ENCODE peak calls at places on chromosome 10, in seven cellular contexts. One of them, this sample, is unnamed.

GRCh38 chr10:119457966-119458766 is 84.4 kb downstream of the RGS10 start:
- DNase-seq in endothelial cell: no peak
- DNase-seq in T1000: no peak
- DNase-seq in COR-L47: no peak
- DNase-seq in CD4-positive, alpha-beta T cell: no peak
- DNase-seq in A549: no peak
- DNase-seq in AML-193: no peak
- DNase-seq in this sample: no peak

GRCh38 chr10:94361161-94361794 is 1.5 kb downstream of the NOC3L start:
- DNase-seq in A549: peak; percentile 21
- DNase-seq in CD4-positive, alpha-beta T cell: no peak
- DNase-seq in endothelial cell: no peak
- DNase-seq in AML-193: peak; percentile 49
- DNase-seq in COR-L47: no peak
- DNase-seq in T1000: no peak
- DNase-seq in this sample: peak; percentile 30

GRCh38 chr10:47402681-47403301 is 18.7 kb upstream of the ZNF488 start:
- DNase-seq in COR-L47: no peak
- DNase-seq in T1000: peak; percentile 61
- DNase-seq in endothelial cell: no peak
- DNase-seq in AML-193: no peak
- DNase-seq in A549: peak; percentile 78
- DNase-seq in CD4-positive, alpha-beta T cell: no peak
- DNase-seq in this sample: peak; percentile 47

GRCh38 chr10:33157108-33157507 is 177.4 kb downstream of the NRP1 start:
- DNase-seq in T1000: no peak
- DNase-seq in endothelial cell: no peak
- DNase-seq in COR-L47: no peak
- DNase-seq in CD4-positive, alpha-beta T cell: no peak
- DNase-seq in A549: peak; percentile 58
- DNase-seq in AML-193: no peak
- DNase-seq in this sample: no peak

GRCh38 chr10:79417731-79418130 is 27.7 kb downstream of the ZCCHC24 start:
- DNase-seq in A549: no peak
- DNase-seq in T1000: no peak
- DNase-seq in CD4-positive, alpha-beta T cell: no peak
- DNase-seq in endothelial cell: no peak
- DNase-seq in AML-193: no peak
- DNase-seq in COR-L47: no peak
- DNase-seq in this sample: no peak

GRCh38 chr10:32891261-32891660 is 66.8 kb downstream of the ITGB1 start:
- DNase-seq in endothelial cell: no peak
- DNase-seq in CD4-positive, alpha-beta T cell: no peak
- DNase-seq in T1000: no peak
- DNase-seq in COR-L47: no peak
- DNase-seq in AML-193: no peak
- DNase-seq in A549: no peak
- DNase-seq in this sample: no peak

GRCh38 chr10:5094265-5095205 is at the start of gene AKR1C3:
- DNase-seq in T1000: no peak
- DNase-seq in A549: peak; percentile 94
- DNase-seq in endothelial cell: no peak
- DNase-seq in COR-L47: peak; percentile 23
- DNase-seq in CD4-positive, alpha-beta T cell: no peak
- DNase-seq in AML-193: peak; percentile 74
- DNase-seq in this sample: no peak

GRCh38 chr10:43292745-43293676 is 26.1 kb upstream of the RASGEF1A start:
- DNase-seq in A549: peak; percentile 68
- DNase-seq in T1000: no peak
- DNase-seq in AML-193: peak; percentile 54
- DNase-seq in COR-L47: peak; percentile 17
- DNase-seq in CD4-positive, alpha-beta T cell: peak; percentile 25
- DNase-seq in endothelial cell: peak; percentile 55
- DNase-seq in this sample: peak; percentile 63

GRCh38 chr10:50740351-50740688 is 584 bp downstream of the ASAH2B start:
- DNase-seq in endothelial cell: no peak
- DNase-seq in CD4-positive, alpha-beta T cell: no peak
- DNase-seq in T1000: no peak
- DNase-seq in AML-193: no peak
- DNase-seq in A549: no peak
- DNase-seq in COR-L47: peak; percentile 1
- DNase-seq in this sample: no peak

GRCh38 chr10:76136876-76137420 is 705.5 kb downstream of the LRMDA start:
- DNase-seq in AML-193: no peak
- DNase-seq in endothelial cell: no peak
- DNase-seq in T1000: no peak
- DNase-seq in A549: no peak
- DNase-seq in CD4-positive, alpha-beta T cell: no peak
- DNase-seq in COR-L47: no peak
- DNase-seq in this sample: no peak

GRCh38 chr10:7484456-7485266 is 73.8 kb upstream of the SFMBT2 start:
- DNase-seq in endothelial cell: no peak
- DNase-seq in AML-193: peak; percentile 24
- DNase-seq in CD4-positive, alpha-beta T cell: peak; percentile 47
- DNase-seq in A549: no peak
- DNase-seq in COR-L47: no peak
- DNase-seq in T1000: no peak
- DNase-seq in this sample: no peak

GRCh38 chr10:121291376-121291775 is 306.9 kb downstream of the FGFR2 start:
- DNase-seq in AML-193: no peak
- DNase-seq in endothelial cell: no peak
- DNase-seq in T1000: no peak
- DNase-seq in CD4-positive, alpha-beta T cell: no peak
- DNase-seq in A549: no peak
- DNase-seq in COR-L47: no peak
- DNase-seq in this sample: no peak

GRCh38 chr10:100904903-100905302 is 7.9 kb upstream of the SLF2 start:
- DNase-seq in A549: no peak
- DNase-seq in CD4-positive, alpha-beta T cell: no peak
- DNase-seq in AML-193: no peak
- DNase-seq in T1000: no peak
- DNase-seq in COR-L47: no peak
- DNase-seq in endothelial cell: no peak
- DNase-seq in this sample: no peak

GRCh38 chr10:79066460-79067240 is 2.1 kb upstream of the ZMIZ1 start:
- DNase-seq in AML-193: no peak
- DNase-seq in CD4-positive, alpha-beta T cell: no peak
- DNase-seq in endothelial cell: peak; percentile 33
- DNase-seq in A549: peak; percentile 76
- DNase-seq in T1000: no peak
- DNase-seq in COR-L47: peak; percentile 7
- DNase-seq in this sample: no peak

GRCh38 chr10:132329565-132330485 is 2.2 kb upstream of the LRRC27 start:
- DNase-seq in COR-L47: no peak
- DNase-seq in A549: peak; percentile 72
- DNase-seq in AML-193: peak; percentile 44
- DNase-seq in T1000: peak; percentile 25
- DNase-seq in CD4-positive, alpha-beta T cell: no peak
- DNase-seq in endothelial cell: no peak
- DNase-seq in this sample: no peak

GRCh38 chr10:70404906-70405824 is 1.2 kb downstream of the EIF4EBP2 start:
- DNase-seq in CD4-positive, alpha-beta T cell: no peak
- DNase-seq in endothelial cell: peak; percentile 39
- DNase-seq in T1000: peak; percentile 50
- DNase-seq in AML-193: peak; percentile 97
- DNase-seq in COR-L47: no peak
- DNase-seq in A549: peak; percentile 81
- DNase-seq in this sample: peak; percentile 92

GRCh38 chr10:90111671-90112070 is 410.3 kb downstream of the KIF20B start:
- DNase-seq in AML-193: no peak
- DNase-seq in COR-L47: no peak
- DNase-seq in A549: no peak
- DNase-seq in endothelial cell: no peak
- DNase-seq in T1000: no peak
- DNase-seq in CD4-positive, alpha-beta T cell: no peak
- DNase-seq in this sample: no peak

GRCh38 chr10:104139221-104139620 is 17.2 kb downstream of the SFR1 start:
- DNase-seq in A549: peak; percentile 36
- DNase-seq in AML-193: peak; percentile 17
- DNase-seq in COR-L47: no peak
- DNase-seq in T1000: no peak
- DNase-seq in endothelial cell: no peak
- DNase-seq in CD4-positive, alpha-beta T cell: no peak
- DNase-seq in this sample: no peak

GRCh38 chr10:90418869-90419652 is 438.8 kb downstream of the HTR7 start:
- DNase-seq in COR-L47: no peak
- DNase-seq in endothelial cell: no peak
- DNase-seq in AML-193: no peak
- DNase-seq in T1000: peak; percentile 27
- DNase-seq in A549: peak; percentile 35
- DNase-seq in CD4-positive, alpha-beta T cell: no peak
- DNase-seq in this sample: no peak

GRCh38 chr10:113329121-113329596 is 223.7 kb upstream of the HABP2 start:
- DNase-seq in CD4-positive, alpha-beta T cell: no peak
- DNase-seq in AML-193: no peak
- DNase-seq in COR-L47: no peak
- DNase-seq in T1000: peak; percentile 14
- DNase-seq in A549: peak; percentile 31
- DNase-seq in endothelial cell: no peak
- DNase-seq in this sample: no peak

GRCh38 chr10:73141603-73142002 is 26.2 kb downstream of the ECD start:
- DNase-seq in COR-L47: no peak
- DNase-seq in endothelial cell: no peak
- DNase-seq in A549: no peak
- DNase-seq in T1000: no peak
- DNase-seq in CD4-positive, alpha-beta T cell: no peak
- DNase-seq in AML-193: no peak
- DNase-seq in this sample: no peak

GRCh38 chr10:43258032-43258921 is 8.6 kb downstream of the RASGEF1A start:
- DNase-seq in A549: no peak
- DNase-seq in AML-193: no peak
- DNase-seq in COR-L47: no peak
- DNase-seq in T1000: no peak
- DNase-seq in CD4-positive, alpha-beta T cell: no peak
- DNase-seq in endothelial cell: no peak
- DNase-seq in this sample: no peak

GRCh38 chr10:89352039-89352597 is 24.3 kb downstream of the IFIT3 start:
- DNase-seq in COR-L47: no peak
- DNase-seq in AML-193: no peak
- DNase-seq in CD4-positive, alpha-beta T cell: no peak
- DNase-seq in T1000: peak; percentile 81
- DNase-seq in endothelial cell: no peak
- DNase-seq in A549: peak; percentile 80
- DNase-seq in this sample: no peak

GRCh38 chr10:110803830-110804338 is 67.8 kb upstream of the PDCD4 start:
- DNase-seq in CD4-positive, alpha-beta T cell: no peak
- DNase-seq in endothelial cell: peak; percentile 50
- DNase-seq in AML-193: peak; percentile 22
- DNase-seq in T1000: no peak
- DNase-seq in A549: peak; percentile 50
- DNase-seq in COR-L47: no peak
- DNase-seq in this sample: peak; percentile 71